ENCODE peak calls at places on chromosomes 2 and 18, in five cellular contexts. U, O, B, M and J are unnamed samples.

GRCh38 chr2:231007159-231008045 is 11.5 kb downstream of the SPATA3 start:
- DNase-seq in U (no peak), O (no peak), B (no peak), M (no peak), J (no peak)

GRCh38 chr2:164840930-164841718 is 499 bp downstream of the COBLL1 start:
- DNase-seq in U (peak; percentile 33), O (peak; percentile 71), B (peak; percentile 71), M (peak; percentile 80), J (peak; percentile 78)

GRCh38 chr2:29066271-29066860 is 8.0 kb downstream of the PCARE start:
- DNase-seq in U (no peak), O (peak; percentile 61), B (no peak), M (no peak), J (no peak)

GRCh38 chr2:69571189-69571588 is 72.3 kb downstream of the AAK1 start:
- DNase-seq in U (no peak), O (no peak), B (no peak), M (no peak), J (no peak)

GRCh38 chr2:179561702-179562101 is 297.1 kb upstream of the SESTD1 start:
- DNase-seq in U (no peak), O (no peak), B (no peak), M (no peak), J (no peak)

GRCh38 chr2:64807417-64807816 is 153.7 kb upstream of the SERTAD2 start:
- DNase-seq in U (no peak), O (peak; percentile 99), B (no peak), M (no peak), J (peak; percentile 76)

GRCh38 chr2:109437325-109438090 is 176.3 kb downstream of the SEPTIN10 start:
- DNase-seq in U (peak; percentile 11), O (no peak), B (no peak), M (no peak), J (no peak)

GRCh38 chr18:12455511-12455910 is 47.8 kb downstream of the PRELID3A start:
- DNase-seq in U (no peak), O (no peak), B (peak; percentile 49), M (no peak), J (no peak)

GRCh38 chr2:60958800-60959199 is 58.7 kb upstream of the PEX13 start:
- DNase-seq in U (no peak), O (peak; percentile 64), B (no peak), M (no peak), J (peak; percentile 46)

GRCh38 chr2:14492920-14493503 is 139.5 kb upstream of the LRATD1 start:
- DNase-seq in U (no peak), O (peak; percentile 87), B (no peak), M (no peak), J (peak; percentile 48)

GRCh38 chr2:100124746-100125145 is 17.6 kb downstream of the AFF3 start:
- DNase-seq in U (no peak), O (no peak), B (no peak), M (no peak), J (no peak)

GRCh38 chr2:30565860-30566358 is 118.9 kb downstream of the LCLAT1 start:
- DNase-seq in U (no peak), O (peak; percentile 86), B (peak; percentile 25), M (no peak), J (no peak)

GRCh38 chr2:223970343-223971128 is 13.3 kb downstream of the MRPL44 start:
- DNase-seq in U (peak; percentile 17), O (peak; percentile 67), B (peak; percentile 74), M (no peak), J (peak; percentile 72)

GRCh38 chr2:100877555-100877954 is 57.6 kb downstream of the NPAS2 start:
- DNase-seq in U (no peak), O (peak; percentile 75), B (no peak), M (no peak), J (no peak)

GRCh38 chr2:10305715-10306114 is 3.0 kb downstream of the HPCAL1 start:
- DNase-seq in U (no peak), O (no peak), B (peak; percentile 71), M (peak; percentile 47), J (no peak)

GRCh38 chr2:120868366-120868765 is 132.7 kb downstream of the GLI2 start:
- DNase-seq in U (no peak), O (no peak), B (no peak), M (no peak), J (no peak)

GRCh38 chr18:43571078-43571689 is 293.9 kb upstream of the SYT4 start:
- DNase-seq in U (peak; percentile 46), O (peak; percentile 50), B (peak; percentile 65), M (no peak), J (peak; percentile 15)

GRCh38 chr18:37533647-37534565 is 31.7 kb downstream of the CELF4 start:
- DNase-seq in U (no peak), O (no peak), B (no peak), M (no peak), J (no peak)

GRCh38 chr2:230865766-230866703 is 1.3 kb downstream of the ITM2C start:
- DNase-seq in U (no peak), O (peak; percentile 16), B (peak; percentile 46), M (peak; percentile 57), J (peak; percentile 81)

GRCh38 chr2:114049826-114050225 is 159.9 kb downstream of the ACTR3 start:
- DNase-seq in U (no peak), O (no peak), B (no peak), M (no peak), J (no peak)

GRCh38 chr2:182031956-182032355 is 46.3 kb downstream of the PPP1R1C start:
- DNase-seq in U (no peak), O (no peak), B (no peak), M (no peak), J (no peak)

GRCh38 chr2:127083819-127084503 is 23.0 kb downstream of the BIN1 start:
- DNase-seq in U (no peak), O (peak; percentile 99), B (peak; percentile 91), M (no peak), J (no peak)

GRCh38 chr2:178830451-178830850 is 23.2 kb upstream of the TTN start:
- DNase-seq in U (no peak), O (no peak), B (no peak), M (no peak), J (no peak)

GRCh38 chr2:152594792-152595191 is 122.5 kb downstream of the PRPF40A start:
- DNase-seq in U (no peak), O (peak; percentile 62), B (peak; percentile 60), M (no peak), J (no peak)

GRCh38 chr2:13638181-13638580 is 921.4 kb downstream of the TRIB2 start:
- DNase-seq in U (no peak), O (peak; percentile 5), B (no peak), M (no peak), J (peak; percentile 12)

GRCh38 chr2:98037206-98037605 is 41.5 kb upstream of the TMEM131 start:
- DNase-seq in U (no peak), O (no peak), B (no peak), M (no peak), J (no peak)

GRCh38 chr2:210527286-210527685 is 29.1 kb upstream of the CPS1 start:
- DNase-seq in U (no peak), O (no peak), B (no peak), M (no peak), J (no peak)

GRCh38 chr18:79583426-79583825 is 96.2 kb upstream of the CTDP1 start:
- DNase-seq in U (no peak), O (no peak), B (no peak), M (no peak), J (no peak)

GRCh38 chr2:51027442-51027841 is 4.5 kb downstream of the NRXN1 start:
- DNase-seq in U (no peak), O (no peak), B (peak; percentile 18), M (no peak), J (no peak)

GRCh38 chr18:74804677-74805076 is 207.0 kb downstream of the ZNF407 start:
- DNase-seq in U (no peak), O (no peak), B (no peak), M (no peak), J (no peak)

GRCh38 chr2:133640103-133640502 is 71.8 kb upstream of the NCKAP5 start:
- DNase-seq in U (no peak), O (no peak), B (no peak), M (no peak), J (no peak)

GRCh38 chr2:218648473-218649100 is 10.8 kb downstream of the ZNF142 start:
- DNase-seq in U (no peak), O (peak; percentile 68), B (peak; percentile 74), M (peak; percentile 76), J (peak; percentile 34)

GRCh38 chr18:48869591-48869990 is 81.2 kb downstream of the SMAD7 start:
- DNase-seq in U (no peak), O (no peak), B (no peak), M (no peak), J (no peak)

GRCh38 chr2:68992933-68993332 is 18.5 kb downstream of the GKN1 start:
- DNase-seq in U (no peak), O (no peak), B (no peak), M (no peak), J (no peak)

GRCh38 chr2:94880507-94880906 is 9.3 kb downstream of the TEKT4 start:
- DNase-seq in U (no peak), O (no peak), B (no peak), M (no peak), J (no peak)

GRCh38 chr2:28325173-28325566 is 67.5 kb upstream of the FOSL2 start:
- DNase-seq in U (no peak), O (no peak), B (no peak), M (no peak), J (no peak)